ENCODE peak calls at places on chromosomes 2 and 18, in four cellular contexts. O is astrocyte of the spinal cord; V is CD8-positive, alpha-beta T cell; L is HCT116. H is an unnamed sample.
A peak's percentile ranks its signal among the peaks of the same experiment; 100 is the strongest.

GRCh38 chr2:235413084-235413483 is 80.8 kb upstream of the AGAP1 start:
- DNase-seq in O (no peak), V (no peak), L (no peak), H (no peak)

GRCh38 chr2:169647496-169647895 is 46.7 kb downstream of the CFAP210 start:
- DNase-seq in V (no peak), L (no peak), O (no peak), H (no peak)

GRCh38 chr2:63053889-63054725 is 3.5 kb downstream of the OTX1 start:
- DNase-seq in V (no peak), L (no peak), O (no peak), H (no peak)

GRCh38 chr2:82139979-82140611 is 1835.5 kb upstream of the LRRTM1 start:
- DNase-seq in L (no peak), V (no peak), O (no peak), H (no peak)

GRCh38 chr2:178886006-178886405 is 78.8 kb upstream of the TTN start:
- DNase-seq in V (no peak), O (no peak), L (no peak), H (no peak)

GRCh38 chr2:69582582-69583176 is 60.9 kb downstream of the AAK1 start:
- DNase-seq in V (no peak), O (peak; percentile 42), L (no peak), H (peak; percentile 77)

GRCh38 chr2:109275120-109276040 is 146.4 kb downstream of the SH3RF3 start:
- DNase-seq in L (no peak), O (no peak), V (no peak), H (peak; percentile 73)

GRCh38 chr2:68387408-68388350 is 22.6 kb downstream of the PLEK start:
- DNase-seq in O (no peak), V (no peak), L (no peak), H (no peak)

GRCh38 chr2:10086950-10087349 is 6.7 kb upstream of the CYS1 start:
- DNase-seq in O (no peak), L (no peak), V (no peak), H (no peak)

GRCh38 chr2:89833116-89833779 is 1141.8 kb downstream of the RPIA start:
- DNase-seq in L (no peak), O (no peak), V (no peak), H (no peak)

GRCh38 chr2:239433777-239434396 is 33.1 kb upstream of the HDAC4 start:
- DNase-seq in L (peak; percentile 60), V (no peak), O (peak; percentile 32), H (no peak)

GRCh38 chr2:24454258-24454657 is 36.8 kb upstream of the NCOA1 start:
- DNase-seq in L (no peak), V (no peak), O (peak; percentile 58), H (peak; percentile 55)

GRCh38 chr18:7696846-7697245 is 129.7 kb downstream of the PTPRM start:
- DNase-seq in L (no peak), O (no peak), V (no peak), H (peak; percentile 24)

GRCh38 chr2:211248841-211249240 is 692.4 kb downstream of the CPS1 start:
- DNase-seq in L (peak; percentile 0), V (no peak), O (no peak), H (no peak)

GRCh38 chr2:65835975-65836549 is 403.7 kb upstream of the SPRED2 start:
- DNase-seq in V (no peak), O (no peak), L (no peak), H (no peak)

GRCh38 chr2:65834062-65834461 is 401.7 kb upstream of the SPRED2 start:
- DNase-seq in O (no peak), L (no peak), V (no peak), H (no peak)

GRCh38 chr2:65834657-65835056 is 402.3 kb upstream of the SPRED2 start:
- DNase-seq in O (no peak), L (no peak), V (no peak), H (no peak)

GRCh38 chr2:65835106-65835505 is 402.7 kb upstream of the SPRED2 start:
- DNase-seq in L (no peak), V (no peak), O (no peak), H (no peak)

GRCh38 chr2:65831528-65831927 is 399.1 kb upstream of the SPRED2 start:
- DNase-seq in V (no peak), L (no peak), O (no peak), H (no peak)
- TF ChIP-seq CTCF in V (no peak), L (no peak), O (no peak), H (no peak)

GRCh38 chr18:26656944-26657536 is 108.7 kb upstream of the KCTD1 start:
- DNase-seq in L (no peak), V (no peak), O (peak; percentile 71), H (peak; percentile 70)
- TF ChIP-seq CTCF in L (peak; percentile 28), V (no peak), O (peak; percentile 36), H (peak; percentile 43)

DNA sequence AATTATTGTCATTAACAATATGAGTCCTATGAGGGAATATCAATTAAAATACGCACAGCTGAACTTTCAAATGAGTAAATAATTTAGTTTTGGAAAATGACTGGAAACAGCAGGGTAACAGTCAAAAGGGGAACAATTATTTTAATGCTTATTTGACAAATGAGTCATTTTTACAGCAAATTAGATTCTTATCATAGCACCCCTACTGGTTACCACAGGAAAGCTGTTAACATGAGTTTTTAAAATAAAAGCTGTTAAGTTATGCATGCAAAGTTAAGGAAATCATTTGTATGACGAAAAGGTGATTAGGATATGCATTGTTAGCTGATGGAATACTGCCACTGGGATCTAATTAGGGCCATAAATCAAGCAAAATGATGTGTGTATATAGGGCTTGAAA is 435.1 kb upstream of the MEIS1 start:
- DNase-seq in L (no peak), O (no peak), V (no peak), H (no peak)
- TF ChIP-seq CTCF in L (peak; percentile 25), O (peak; percentile 13), V (no peak), H (no peak)

DNA sequence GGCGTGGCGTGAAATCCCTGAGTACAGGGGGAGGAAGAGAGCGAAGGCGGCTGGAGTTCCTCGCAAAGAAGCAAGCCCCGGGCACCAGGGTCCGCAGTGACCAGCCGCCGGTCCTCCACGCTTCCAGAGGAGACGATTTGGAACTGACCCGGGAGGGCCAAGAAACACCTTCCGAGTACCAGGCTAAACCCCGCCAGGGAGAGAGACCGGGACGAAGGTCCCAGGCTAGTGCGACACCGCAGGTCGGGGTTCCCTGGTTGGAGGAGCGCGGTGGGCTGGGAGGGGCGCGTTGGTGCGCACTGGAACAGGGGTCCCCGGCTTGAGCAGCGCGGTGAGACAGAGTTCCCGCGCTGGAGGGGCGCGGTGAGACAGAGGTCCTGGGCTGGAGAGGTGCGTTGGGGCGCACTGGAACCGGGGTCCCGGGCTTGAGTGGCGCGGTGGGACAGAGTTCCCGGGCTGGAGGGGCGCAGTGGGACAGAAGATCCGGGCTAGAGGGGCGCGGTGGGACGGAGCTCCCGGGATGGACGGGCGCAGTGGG is 900 bp downstream of the WDFY1 start:
- DNase-seq in V (no peak), O (peak; percentile 35), L (no peak), H (peak; percentile 30)
- TF ChIP-seq CTCF in V (no peak), O (no peak), L (no peak), H (peak; percentile 16)

GRCh38 chr18:59056706-59057492 is 82.8 kb upstream of the SEC11C start:
- DNase-seq in O (peak; percentile 69), V (no peak), L (peak; percentile 51), H (peak; percentile 84)
- TF ChIP-seq CTCF in O (peak; percentile 90), V (peak; percentile 40), L (peak; percentile 93), H (peak; percentile 98)

GRCh38 chr2:85769236-85769986 is 15.6 kb downstream of the ATOH8 start:
- DNase-seq in L (no peak), O (no peak), V (no peak), H (no peak)
- TF ChIP-seq CTCF in L (peak; percentile 71), O (peak; percentile 49), V (no peak), H (peak; percentile 34)

GRCh38 chr2:33417093-33417492 is 59.4 kb upstream of the RASGRP3 start:
- DNase-seq in L (no peak), V (no peak), O (no peak), H (no peak)
- TF ChIP-seq CTCF in L (no peak), V (no peak), O (no peak), H (no peak)

GRCh38 chr18:48947583-48947982 is 3.2 kb downstream of the SMAD7 start:
- DNase-seq in O (no peak), L (no peak), V (no peak), H (no peak)

GRCh38 chr18:48947102-48947501 is 3.7 kb downstream of the SMAD7 start:
- DNase-seq in L (no peak), V (no peak), O (no peak), H (peak; percentile 49)

GRCh38 chr18:48949051-48949605 is 1.6 kb downstream of the SMAD7 start:
- DNase-seq in O (no peak), L (no peak), V (peak; percentile 38), H (no peak)

GRCh38 chr18:48949606-48950535 is 894 bp downstream of the SMAD7 start:
- DNase-seq in O (peak; percentile 53), V (no peak), L (no peak), H (peak; percentile 78)

DNA sequence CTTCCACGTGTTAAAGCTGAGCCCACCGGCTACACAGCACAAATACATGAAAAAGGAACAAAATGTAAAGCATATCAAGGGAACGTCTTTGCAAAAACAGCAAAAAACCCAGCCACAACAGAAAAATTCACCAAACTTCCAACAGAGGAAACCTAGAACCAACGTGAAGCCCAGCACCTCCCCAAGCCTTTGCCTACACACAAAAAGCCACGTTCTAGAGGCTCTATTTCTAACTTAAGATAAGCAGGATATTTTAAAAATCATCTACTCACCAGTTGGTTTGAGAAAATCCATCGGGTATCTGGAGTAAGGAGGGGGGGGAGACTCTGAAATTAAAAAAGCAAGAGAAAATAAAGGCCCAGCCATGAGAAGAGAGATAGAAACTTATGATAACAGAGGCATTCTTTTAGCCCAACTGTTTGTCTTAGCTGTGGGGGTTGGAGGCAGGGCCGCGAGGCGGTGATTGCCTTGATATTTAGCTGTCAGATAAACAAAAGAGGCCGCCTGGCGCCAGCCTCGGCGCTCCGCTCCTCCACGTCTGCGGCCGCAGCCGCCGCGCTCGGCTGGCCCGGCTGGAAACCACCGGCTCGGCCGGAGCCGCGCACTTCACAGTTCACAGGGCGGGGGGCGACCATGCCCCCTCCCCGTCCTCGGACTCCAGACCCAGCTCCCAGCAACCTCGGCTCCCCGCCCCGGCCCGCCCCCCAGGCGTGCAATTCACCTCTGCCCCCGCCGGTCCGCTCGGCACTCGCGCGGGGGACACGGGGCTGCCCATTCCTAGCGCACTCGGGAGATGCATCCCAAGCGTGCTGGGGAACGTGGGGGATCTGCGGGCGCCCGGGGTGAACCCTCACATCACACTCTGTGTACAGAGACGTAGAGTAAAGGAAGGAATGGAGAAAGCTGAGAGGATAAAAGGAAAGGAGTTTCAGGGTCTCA is 2.4 kb downstream of the SMAD7 start:
- DNase-seq in L (no peak), V (peak; percentile 37), O (peak; percentile 78), H (peak; percentile 85)
- TF ChIP-seq CTCF in L (no peak), V (no peak), O (no peak), H (peak; percentile 16)

DNA sequence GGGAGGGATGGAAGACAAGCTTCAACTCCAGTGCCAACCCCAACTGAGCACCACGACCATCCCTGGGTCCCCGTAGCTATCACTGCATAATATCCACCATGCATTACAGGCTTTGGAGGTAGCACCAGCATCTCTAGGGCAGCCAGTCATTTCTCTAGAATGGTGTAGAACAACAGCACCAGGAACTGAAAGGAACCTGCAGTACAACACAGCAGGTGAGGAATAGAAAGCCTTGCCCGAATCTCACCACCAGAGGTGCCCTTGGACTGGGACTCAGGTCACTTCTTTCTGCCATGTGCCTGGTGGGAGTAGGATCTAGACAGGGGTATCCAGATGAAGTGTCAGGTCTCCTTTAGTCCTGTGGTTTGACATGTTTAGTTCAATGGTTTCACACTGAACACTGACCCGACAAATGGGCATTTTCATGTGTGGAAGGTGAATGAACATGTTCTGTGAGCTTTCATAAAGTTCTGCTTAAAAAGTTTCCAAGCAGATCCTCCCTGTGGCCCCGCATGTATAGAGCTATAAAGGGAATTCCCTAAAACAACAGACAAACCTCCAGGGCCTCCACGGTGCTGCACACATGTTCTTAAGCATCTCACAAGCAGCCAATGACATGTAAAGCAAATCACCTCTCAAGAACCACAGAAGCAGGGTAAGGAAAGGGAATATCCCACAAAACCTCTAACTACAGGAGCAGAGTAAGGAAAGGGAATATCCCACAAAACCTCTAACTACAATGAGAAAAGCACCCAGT is 208.3 kb downstream of the AFF3 start:
- DNase-seq in V (no peak), O (no peak), L (no peak), H (no peak)
- TF ChIP-seq CTCF in V (no peak), O (no peak), L (no peak), H (no peak)

H was measured in choroid plexus epithelial cell.